ENCODE peak calls at places on chromosome 7, in six cellular contexts. P, U, K, E, N and J are unnamed samples.

GRCh38 chr7:111752022-111752582 is 189.8 kb upstream of the IMMP2L start:
- DNase-seq in P (peak), N (peak), E (peak), U (peak), K (peak), J (peak)

GRCh38 chr7:13829914-13830603 is 159.4 kb downstream of the ETV1 start:
- DNase-seq in E (no peak), K (no peak), U (no peak), N (no peak), P (no peak), J (peak)

GRCh38 chr7:107937514-107937913 is 46.5 kb downstream of the DLD start:
- DNase-seq in P (no peak), U (no peak), N (no peak), E (no peak), K (no peak), J (no peak)

GRCh38 chr7:155206286-155207020 is 91.2 kb upstream of the INSIG1 start:
- DNase-seq in P (no peak), N (peak), U (peak), E (peak), K (no peak), J (peak)

GRCh38 chr7:80816806-80817205 is 102.0 kb downstream of the SEMA3C start:
- DNase-seq in E (no peak), P (no peak), N (no peak), K (no peak), U (no peak), J (peak)

GRCh38 chr7:12898004-12898403 is 210.6 kb downstream of the ARL4A start:
- DNase-seq in K (no peak), N (no peak), U (no peak), E (no peak), P (no peak), J (no peak)

GRCh38 chr7:42493436-42494198 is 256.6 kb upstream of the GLI3 start:
- DNase-seq in N (peak), U (peak), K (peak), P (peak), E (peak), J (peak)

GRCh38 chr7:40978047-40978446 is 724.8 kb downstream of the INHBA start:
- DNase-seq in P (no peak), U (no peak), E (no peak), N (no peak), K (no peak), J (no peak)

GRCh38 chr7:131123991-131124629 is 203.6 kb upstream of the MKLN1 start:
- DNase-seq in E (no peak), U (no peak), K (no peak), N (no peak), P (no peak), J (no peak)

GRCh38 chr7:42930889-42931288 is 1.1 kb downstream of the PSMA2 start:
- DNase-seq in E (no peak), U (no peak), N (no peak), K (no peak), P (no peak), J (no peak)

GRCh38 chr7:101088858-101089529 is 3.7 kb downstream of the TRIM56 start:
- DNase-seq in E (no peak), P (no peak), K (no peak), N (no peak), U (no peak), J (no peak)

GRCh38 chr7:82434275-82435022 is 9.1 kb downstream of the CACNA2D1 start:
- DNase-seq in U (no peak), E (no peak), K (no peak), N (no peak), P (no peak), J (no peak)

GRCh38 chr7:1588978-1589377 is 19.1 kb upstream of the PSMG3 start:
- DNase-seq in E (no peak), N (no peak), K (no peak), P (no peak), U (no peak), J (no peak)

GRCh38 chr7:109109558-109109957 is 539.9 kb downstream of the DNAJB9 start:
- DNase-seq in N (no peak), P (no peak), U (no peak), K (no peak), E (no peak), J (no peak)

GRCh38 chr7:111470898-111471297 is 91.4 kb downstream of the IMMP2L start:
- DNase-seq in E (no peak), N (no peak), K (no peak), P (no peak), U (no peak), J (no peak)

GRCh38 chr7:130927564-130927963 is 193.6 kb upstream of the KLF14 start:
- DNase-seq in E (no peak), N (no peak), U (no peak), P (no peak), K (no peak), J (no peak)

GRCh38 chr7:129615018-129615417 is 3.5 kb downstream of the NRF1 start:
- DNase-seq in N (no peak), U (no peak), E (peak), K (no peak), P (no peak), J (no peak)

GRCh38 chr7:79050592-79050991 is 402.9 kb downstream of the MAGI2 start:
- DNase-seq in E (no peak), K (no peak), N (no peak), U (no peak), P (no peak), J (peak)

GRCh38 chr7:69620063-69620462 is 21.8 kb downstream of the AUTS2 start:
- DNase-seq in U (no peak), E (no peak), N (no peak), K (no peak), P (no peak), J (no peak)

GRCh38 chr7:42429339-42429738 is 192.3 kb upstream of the GLI3 start:
- DNase-seq in K (no peak), N (no peak), E (no peak), U (no peak), P (no peak), J (no peak)

GRCh38 chr7:18768256-18768655 is 272.7 kb downstream of the HDAC9 start:
- DNase-seq in K (no peak), N (no peak), E (no peak), P (no peak), U (no peak), J (no peak)

GRCh38 chr7:46651561-46652088 is 730.6 kb upstream of the IGFBP3 start:
- DNase-seq in P (no peak), U (no peak), K (no peak), E (no peak), N (no peak), J (no peak)

GRCh38 chr7:117020605-117021002 is 67.3 kb downstream of the ST7 start:
- DNase-seq in U (no peak), P (no peak), E (no peak), N (no peak), K (peak), J (peak)

GRCh38 chr7:29106128-29106988 is 40.0 kb downstream of the CPVL start:
- DNase-seq in U (peak), P (no peak), K (peak), N (no peak), E (peak), J (peak)

GRCh38 chr7:92042056-92042737 is 92.1 kb downstream of the CYP51A1 start:
- DNase-seq in U (no peak), K (no peak), E (no peak), P (no peak), N (no peak), J (peak)

GRCh38 chr7:8295638-8296361 is 33.8 kb upstream of the ICA1 start:
- DNase-seq in K (peak), E (peak), N (no peak), P (no peak), U (no peak), J (peak)

GRCh38 chr7:134778941-134779740 is at the start of gene CALD1:
- DNase-seq in P (peak), K (peak), U (peak), E (no peak), N (peak), J (peak)

GRCh38 chr7:106966121-106966520 is 78.4 kb upstream of the PRKAR2B start:
- DNase-seq in E (no peak), P (no peak), K (no peak), N (no peak), U (no peak), J (no peak)

GRCh38 chr7:44065431-44066110 is at the start of gene PGAM2:
- DNase-seq in E (peak), P (peak), K (peak), N (peak), U (peak), J (no peak)

GRCh38 chr7:138565451-138566114 is 105.5 kb downstream of the TRIM24 start:
- DNase-seq in K (peak), U (no peak), E (no peak), N (no peak), P (no peak), J (peak)

GRCh38 chr7:163971-164881 is 28.1 kb upstream of the FAM20C start:
- DNase-seq in P (no peak), U (no peak), K (no peak), N (no peak), E (no peak), J (no peak)

GRCh38 chr7:1994931-1995330 is 237.8 kb downstream of the MAD1L1 start:
- DNase-seq in K (no peak), P (no peak), N (no peak), U (no peak), E (no peak), J (peak)

GRCh38 chr7:130369831-130370230 is 10.5 kb upstream of the CPA1 start:
- DNase-seq in K (no peak), P (no peak), N (no peak), U (no peak), E (no peak), J (peak)

GRCh38 chr7:7554647-7555575 is 11.8 kb upstream of the MIOS start:
- DNase-seq in E (no peak), U (peak), N (no peak), K (no peak), P (no peak), J (peak)

GRCh38 chr7:116293139-116293538 is 82.8 kb downstream of the TES start:
- DNase-seq in N (no peak), U (no peak), P (no peak), K (no peak), E (no peak), J (no peak)

GRCh38 chr7:85734823-85735222 is 548.0 kb upstream of the SEMA3D start:
- DNase-seq in P (no peak), E (no peak), N (no peak), U (no peak), K (no peak), J (peak)

GRCh38 chr7:130961128-130961601 is 227.2 kb upstream of the KLF14 start:
- DNase-seq in P (no peak), E (peak), K (no peak), U (no peak), N (no peak), J (no peak)

GRCh38 chr7:19269301-19269700 is 124.1 kb upstream of the FERD3L start:
- DNase-seq in N (no peak), U (no peak), K (peak), E (no peak), P (no peak), J (no peak)